ENCODE peak calls at places on chromosomes 6 and 20, in five cellular contexts. D is endothelial cell, Y is omental fat pad, A is progenitor cell of endocrine pancreas, T is psoas muscle. F is an unnamed sample.
A peak's percentile ranks its signal among the peaks of the same experiment; 100 is the strongest.

GRCh38 chr6:6748001-6748400 is 159.5 kb downstream of the LY86 start:
- DNase-seq in D (no peak), Y (no peak), A (no peak), T (no peak), F (no peak)

GRCh38 chr6:105981002-105981887 is 104.9 kb upstream of the PRDM1 start:
- DNase-seq in D (peak; percentile 48), Y (no peak), A (no peak), T (peak; percentile 54), F (no peak)

GRCh38 chr6:126650931-126651330 is 311.0 kb downstream of the CENPW start:
- DNase-seq in D (no peak), Y (no peak), A (no peak), T (no peak), F (no peak)

GRCh38 chr6:111605100-111605748 is 454 bp downstream of the TRAF3IP2 start:
- DNase-seq in D (peak; percentile 38), Y (peak; percentile 34), A (no peak), T (peak; percentile 92), F (peak; percentile 59)

GRCh38 chr20:41669708-41670263 is 51.6 kb upstream of the CHD6 start:
- DNase-seq in D (no peak), Y (no peak), A (no peak), T (no peak), F (no peak)

GRCh38 chr6:46357591-46357990 is 133.7 kb downstream of the RCAN2 start:
- DNase-seq in D (no peak), Y (no peak), A (no peak), T (no peak), F (no peak)

GRCh38 chr6:37369321-37370196 is 15.8 kb downstream of the RNF8 start:
- DNase-seq in D (no peak), Y (no peak), A (no peak), T (no peak), F (no peak)

GRCh38 chr20:62063981-62064787 is 1.5 kb downstream of the TAF4 start:
- DNase-seq in D (peak; percentile 31), Y (no peak), A (peak; percentile 45), T (peak; percentile 70), F (peak; percentile 55)

GRCh38 chr6:70547313-70547712 is 19.4 kb upstream of the SDHAF4 start:
- DNase-seq in D (no peak), Y (no peak), A (no peak), T (no peak), F (no peak)

GRCh38 chr6:41073203-41073967 is 611 bp downstream of the NFYA start:
- DNase-seq in D (peak; percentile 87), Y (peak; percentile 57), A (peak; percentile 77), T (peak; percentile 93), F (peak; percentile 88)

GRCh38 chr6:41072836-41073202 is at the start of gene NFYA:
- DNase-seq in D (peak; percentile 100), Y (no peak), A (no peak), T (no peak), F (no peak)

GRCh38 chr6:41073968-41074691 is 1.4 kb downstream of the NFYA start:
- DNase-seq in D (no peak), Y (no peak), A (no peak), T (no peak), F (no peak)

GRCh38 chr6:41071501-41071922 is 644 bp downstream of the OARD1 start:
- DNase-seq in D (peak; percentile 71), Y (no peak), A (no peak), T (no peak), F (no peak)

DNA sequence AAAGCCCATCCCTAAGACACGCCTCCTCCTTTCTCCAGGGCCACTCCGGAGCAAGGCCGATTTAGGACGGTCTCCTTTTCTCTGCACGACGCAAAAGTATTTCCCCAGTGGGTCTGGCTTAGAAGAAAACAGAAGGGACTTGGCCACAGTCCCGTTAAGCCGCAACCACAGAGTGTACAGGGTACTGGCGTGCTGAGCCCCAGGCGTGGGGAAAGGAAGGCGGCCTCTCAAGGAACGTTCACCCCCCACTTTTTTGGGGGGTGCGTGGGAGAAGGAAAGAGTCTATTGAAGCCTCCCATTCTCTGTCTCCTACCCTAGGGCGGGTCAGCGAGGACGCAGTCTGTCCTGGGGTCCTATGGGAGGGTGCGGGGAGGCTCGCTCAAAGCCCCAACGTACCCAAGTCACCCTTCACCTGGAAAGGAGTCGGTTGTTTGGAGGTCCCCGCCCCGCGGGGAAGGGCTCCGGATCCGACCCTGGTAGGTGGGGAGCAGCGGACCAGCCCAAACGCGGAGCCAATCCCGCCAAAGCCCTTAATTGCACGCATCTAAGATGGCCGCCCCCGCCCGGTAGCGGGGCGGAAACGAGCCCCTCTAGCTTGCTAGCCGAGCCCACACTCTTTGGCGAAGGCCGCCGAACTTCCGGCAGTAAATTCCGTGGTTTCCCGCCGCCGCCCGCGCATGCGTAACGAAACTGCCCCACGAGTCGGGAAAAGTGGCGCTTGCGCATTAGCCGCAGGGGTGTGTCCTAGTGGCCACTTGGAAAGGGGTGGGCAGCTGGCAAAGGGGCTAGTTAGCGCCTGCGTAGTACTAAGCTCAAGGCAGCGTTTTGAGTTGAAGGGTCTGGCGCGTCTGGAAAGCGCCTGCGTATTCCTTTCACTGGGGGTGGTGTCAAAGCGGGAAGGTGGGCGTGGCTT is at the start of gene OARD1:
- DNase-seq in D (peak; percentile 99), Y (peak; percentile 98), A (peak; percentile 100), T (peak; percentile 100), F (peak; percentile 99)
- TF ChIP-seq CTCF in D (no peak), Y (no peak), A (no peak), T (no peak), F (peak; percentile 22)

DNA sequence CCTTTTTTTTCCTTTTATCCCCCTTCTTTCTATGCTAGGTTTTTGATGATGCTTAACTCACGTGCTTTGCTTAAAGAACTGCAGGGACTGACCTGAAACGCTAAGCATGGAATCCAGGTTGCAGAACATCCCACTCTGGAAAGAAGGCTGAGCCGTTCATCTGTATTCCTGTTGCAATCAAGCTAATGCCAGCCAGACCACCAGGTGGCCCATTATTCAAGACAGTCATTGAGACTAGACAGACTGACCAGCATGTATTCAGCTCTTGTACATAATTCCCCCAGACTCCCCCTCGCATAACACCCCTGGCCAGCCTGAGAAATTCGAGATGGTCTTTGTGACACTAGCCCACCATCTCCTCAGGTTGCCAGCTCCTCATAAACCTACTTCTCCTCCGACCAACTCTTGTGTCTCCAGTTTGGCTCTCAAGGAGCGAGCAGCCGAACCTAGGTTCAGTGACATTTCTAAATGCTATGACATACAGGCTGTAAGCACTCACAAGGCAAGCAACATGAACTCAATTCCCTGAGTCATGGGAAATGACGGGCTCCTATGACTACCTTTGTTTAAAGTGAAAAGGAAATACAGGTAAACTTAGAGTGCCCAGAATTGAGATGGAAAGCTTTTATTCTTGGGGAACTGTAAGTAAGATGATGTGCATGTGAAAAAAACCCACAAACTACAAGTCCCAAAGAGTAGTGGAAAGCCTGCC is 309.3 kb upstream of the CDYL start:
- DNase-seq in D (no peak), Y (no peak), A (no peak), T (no peak), F (no peak)
- TF ChIP-seq CTCF in D (no peak), Y (no peak), A (no peak), T (no peak), F (no peak)

GRCh38 chr6:14120556-14120955 is 3.0 kb downstream of the CD83 start:
- DNase-seq in D (no peak), Y (no peak), A (no peak), T (no peak), F (no peak)

GRCh38 chr6:14118444-14118843 is 872 bp downstream of the CD83 start:
- DNase-seq in D (no peak), Y (no peak), A (no peak), T (no peak), F (no peak)

GRCh38 chr6:14119764-14120163 is 2.2 kb downstream of the CD83 start:
- DNase-seq in D (no peak), Y (no peak), A (no peak), T (no peak), F (no peak)

GRCh38 chr6:14118091-14118439 is 493 bp downstream of the CD83 start:
- DNase-seq in D (no peak), Y (no peak), A (no peak), T (no peak), F (no peak)

GRCh38 chr6:14117158-14118090 is at the start of gene CD83:
- DNase-seq in D (peak; percentile 53), Y (no peak), A (peak; percentile 37), T (peak; percentile 74), F (no peak)
- TF ChIP-seq CTCF in D (no peak), Y (no peak), A (peak; percentile 42), T (peak; percentile 6), F (no peak)

GRCh38 chr6:16168858-16169257 is 40.0 kb downstream of the MYLIP start:
- DNase-seq in D (peak; percentile 26), Y (no peak), A (no peak), T (no peak), F (no peak)
- TF ChIP-seq CTCF in D (peak; percentile 29), Y (no peak), A (peak; percentile 49), T (peak; percentile 40), F (no peak)

DNA sequence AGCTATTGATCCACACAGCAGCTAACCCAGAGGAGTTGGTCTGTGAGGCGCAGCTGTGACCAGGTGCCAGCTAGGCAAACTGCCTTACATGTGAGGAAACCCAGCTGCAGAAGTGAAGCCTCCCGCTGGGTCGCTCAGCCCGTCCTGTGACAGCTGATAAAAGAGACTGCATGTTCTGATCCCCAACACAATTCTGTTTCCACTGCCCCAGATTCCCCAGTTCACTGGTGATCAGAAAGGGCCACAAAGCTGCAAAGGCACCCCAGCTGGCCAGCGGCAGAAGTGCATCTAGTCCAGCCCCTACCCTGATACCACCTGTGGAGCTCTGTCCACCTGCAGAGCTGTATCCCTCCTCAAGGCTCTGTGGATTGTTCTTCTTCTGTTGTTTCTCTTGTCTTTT is 64.5 kb downstream of the CTNNBL1 start:
- DNase-seq in D (peak; percentile 9), Y (no peak), A (no peak), T (no peak), F (no peak)
- TF ChIP-seq CTCF in D (peak; percentile 48), Y (no peak), A (peak; percentile 43), T (no peak), F (no peak)

DNA sequence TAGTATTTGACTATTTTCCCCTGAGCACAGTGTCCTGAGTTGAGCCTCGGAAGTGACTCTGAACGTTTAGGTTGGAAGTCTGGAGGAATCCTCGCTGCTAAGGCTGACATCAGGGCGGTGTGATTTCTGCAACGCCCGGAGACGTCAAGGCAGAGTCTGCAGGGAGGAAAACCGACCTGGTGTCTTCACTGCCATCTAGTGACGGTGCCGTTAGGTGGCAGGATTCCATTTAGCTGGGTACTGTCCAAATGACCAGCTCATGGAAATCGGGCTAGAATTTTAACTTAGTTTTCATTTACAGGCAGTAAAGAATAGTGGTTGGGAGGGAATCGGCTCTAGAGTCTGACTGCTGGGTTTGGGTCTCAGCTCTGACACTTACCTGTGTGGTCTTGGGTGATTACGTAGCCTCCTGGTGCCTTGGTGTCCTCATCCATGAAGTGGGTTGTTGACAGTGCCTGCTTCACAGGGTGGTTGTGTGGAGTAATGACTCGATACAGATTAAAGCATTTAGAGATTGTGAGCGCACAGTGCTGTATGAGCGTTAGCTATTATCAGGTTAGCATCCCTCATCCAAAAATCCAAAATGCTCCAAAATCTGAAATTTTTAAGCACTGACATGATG is 35.0 kb downstream of the FOXF2 start:
- DNase-seq in D (peak; percentile 68), Y (no peak), A (no peak), T (no peak), F (no peak)
- TF ChIP-seq CTCF in D (peak; percentile 44), Y (no peak), A (peak; percentile 69), T (peak; percentile 43), F (peak; percentile 27)

GRCh38 chr6:168117942-168118341 is 38.9 kb upstream of the FRMD1 start:
- DNase-seq in D (no peak), Y (no peak), A (no peak), T (no peak), F (no peak)
- TF ChIP-seq CTCF in D (peak; percentile 31), Y (no peak), A (peak; percentile 59), T (peak; percentile 44), F (no peak)

GRCh38 chr6:84220809-84221409 is 6.5 kb downstream of the CEP162 start:
- DNase-seq in D (no peak), Y (no peak), A (no peak), T (no peak), F (no peak)
- TF ChIP-seq CTCF in D (peak; percentile 91), Y (no peak), A (peak; percentile 76), T (peak; percentile 57), F (peak; percentile 25)